ENCODE peak calls at places on chromosomes 12 and 14, in five cellular contexts. T is mucosa of descending colon, F is endothelial cell of umbilical vein, Y is right lobe of liver, D is HFF-Myc. L is an unnamed sample.
A peak's percentile ranks its signal among the peaks of the same experiment; 100 is the strongest.

GRCh38 chr12:51281202-51281924 is 11.1 kb upstream of the SMAGP start:
- DNase-seq in T (no peak), F (no peak), Y (no peak), D (no peak), L (no peak)

GRCh38 chr12:111753144-111753881 is 13.4 kb upstream of the ALDH2 start:
- DNase-seq in T (peak; percentile 77), F (peak; percentile 59), Y (peak; percentile 79), D (peak; percentile 48), L (no peak)

GRCh38 chr14:75559451-75560187 is 18.8 kb upstream of the FLVCR2 start:
- DNase-seq in T (no peak), F (no peak), Y (no peak), D (no peak), L (no peak)

GRCh38 chr12:67748761-67749075 is 100.2 kb downstream of the DYRK2 start:
- DNase-seq in T (no peak), F (no peak), Y (no peak), D (no peak), L (no peak)

GRCh38 chr14:79254069-79254775 is 957.1 kb downstream of the DIO2 start:
- DNase-seq in T (no peak), F (no peak), Y (no peak), D (no peak), L (no peak)

GRCh38 chr14:100067481-100067880 is 2.3 kb downstream of the EVL start:
- DNase-seq in T (no peak), F (no peak), Y (no peak), D (no peak), L (no peak)

GRCh38 chr14:75803768-75804167 is 142.7 kb downstream of the TTLL5 start:
- DNase-seq in T (no peak), F (no peak), Y (no peak), D (no peak), L (no peak)

GRCh38 chr14:89720741-89721315 is 233.7 kb downstream of the EFCAB11 start:
- DNase-seq in T (peak; percentile 40), F (no peak), Y (peak; percentile 59), D (no peak), L (peak; percentile 61)

GRCh38 chr12:49763006-49763591 is 21.7 kb downstream of the TMBIM6 start:
- DNase-seq in T (peak; percentile 78), F (peak; percentile 75), Y (peak; percentile 69), D (no peak), L (peak; percentile 65)

GRCh38 chr14:27386391-27386790 is 788.6 kb upstream of the NOVA1 start:
- DNase-seq in T (no peak), F (no peak), Y (no peak), D (no peak), L (no peak)

GRCh38 chr12:119613319-119613936 is 19.9 kb downstream of the TMEM233 start:
- DNase-seq in T (no peak), F (peak; percentile 21), Y (no peak), D (no peak), L (no peak)

GRCh38 chr12:11460343-11461023 is 65.1 kb upstream of the PRB2 start:
- DNase-seq in T (no peak), F (no peak), Y (no peak), D (no peak), L (no peak)

GRCh38 chr12:121284551-121285390 is 11.7 kb downstream of the CAMKK2 start:
- DNase-seq in T (no peak), F (peak; percentile 26), Y (peak; percentile 78), D (no peak), L (no peak)

GRCh38 chr12:116551952-116552749 is 7.0 kb upstream of the MAP1LC3B2 start:
- DNase-seq in T (no peak), F (peak; percentile 14), Y (no peak), D (no peak), L (no peak)

GRCh38 chr12:57631566-57632368 is 1.2 kb downstream of the B4GALNT1 start:
- DNase-seq in T (no peak), F (no peak), Y (no peak), D (no peak), L (no peak)

GRCh38 chr12:91774471-91774921 is 371.1 kb downstream of the BTG1 start:
- DNase-seq in T (no peak), F (no peak), Y (no peak), D (peak; percentile 3), L (no peak)

GRCh38 chr12:47156167-47156736 is 76.5 kb upstream of the AMIGO2 start:
- DNase-seq in T (no peak), F (peak; percentile 58), Y (no peak), D (no peak), L (peak; percentile 15)

GRCh38 chr14:69049675-69050074 is 70.6 kb upstream of the ACTN1 start:
- DNase-seq in T (no peak), F (peak; percentile 96), Y (no peak), D (no peak), L (no peak)

GRCh38 chr14:29215853-29216252 is 449.3 kb downstream of the FOXG1 start:
- DNase-seq in T (no peak), F (peak; percentile 68), Y (no peak), D (no peak), L (no peak)

GRCh38 chr12:59517522-59517921 is 78.3 kb upstream of the SLC16A7 start:
- DNase-seq in T (no peak), F (no peak), Y (no peak), D (no peak), L (no peak)

GRCh38 chr12:68538722-68539614 is 71.7 kb upstream of the RAP1B start:
- DNase-seq in T (no peak), F (peak; percentile 66), Y (no peak), D (no peak), L (peak; percentile 71)

GRCh38 chr12:13205809-13206559 is 9.5 kb downstream of the EMP1 start:
- DNase-seq in T (no peak), F (peak; percentile 92), Y (no peak), D (no peak), L (no peak)

GRCh38 chr12:75862692-75863471 is 168.7 kb downstream of the PHLDA1 start:
- DNase-seq in T (no peak), F (peak; percentile 84), Y (no peak), D (no peak), L (no peak)

GRCh38 chr12:123062682-123063426 is 82.4 kb downstream of the ARL6IP4 start:
- DNase-seq in T (no peak), F (peak; percentile 31), Y (peak; percentile 70), D (no peak), L (no peak)

GRCh38 chr14:66476964-66477363 is 9.2 kb upstream of the CCDC196 start:
- DNase-seq in T (no peak), F (peak; percentile 70), Y (no peak), D (peak; percentile 47), L (no peak)

GRCh38 chr12:105106621-105107020 is 910 bp upstream of the WASHC4 start:
- DNase-seq in T (no peak), F (no peak), Y (no peak), D (no peak), L (no peak)

GRCh38 chr14:74299061-74299545 is 3.6 kb downstream of the ABCD4 start:
- DNase-seq in T (no peak), F (peak; percentile 73), Y (no peak), D (no peak), L (no peak)

GRCh38 chr14:21529515-21529914 is 3.4 kb upstream of the SALL2 start:
- DNase-seq in T (no peak), F (no peak), Y (no peak), D (no peak), L (no peak)

GRCh38 chr14:68762944-68763831 is 29.7 kb downstream of the ZFP36L1 start:
- DNase-seq in T (peak; percentile 54), F (peak; percentile 92), Y (peak; percentile 83), D (no peak), L (no peak)

GRCh38 chr12:114751712-114752111 is 67.7 kb upstream of the TBX3 start:
- DNase-seq in T (no peak), F (no peak), Y (no peak), D (no peak), L (no peak)

GRCh38 chr12:4858385-4858784 is 51.3 kb upstream of the KCNA1 start:
- DNase-seq in T (peak; percentile 31), F (peak; percentile 1), Y (peak; percentile 77), D (no peak), L (no peak)

GRCh38 chr12:54357802-54358619 is 6.3 kb downstream of the GPR84 start:
- DNase-seq in T (no peak), F (peak; percentile 47), Y (no peak), D (no peak), L (peak; percentile 35)

GRCh38 chr14:56378474-56378873 is 201.1 kb upstream of the TMEM260 start:
- DNase-seq in T (no peak), F (peak; percentile 90), Y (no peak), D (no peak), L (no peak)

GRCh38 chr14:32602699-32603098 is 273.6 kb downstream of the AKAP6 start:
- DNase-seq in T (no peak), F (no peak), Y (no peak), D (no peak), L (no peak)

GRCh38 chr12:11713202-11713601 is 63.7 kb downstream of the ETV6 start:
- DNase-seq in T (no peak), F (no peak), Y (no peak), D (no peak), L (no peak)

GRCh38 chr12:34402899-34403705 is 380.8 kb downstream of the ALG10 start:
- DNase-seq in T (peak; percentile 7), F (no peak), Y (peak; percentile 38), D (no peak), L (no peak)
- H3K4me3 ChIP-seq in T (no peak overlapping the region), F (no peak overlapping the region), Y (no peak overlapping the region), D (no peak overlapping the region), L (no peak overlapping the region)

GRCh38 chr14:54676822-54677708 is 110.1 kb downstream of the SAMD4A start:
- DNase-seq in T (no peak), F (peak; percentile 96), Y (no peak), D (peak; percentile 91), L (no peak)
- H3K4me3 ChIP-seq in T (no peak overlapping the region), F (peak overlapping the region; percentile 55), Y (no peak overlapping the region), D (no peak overlapping the region), L (no peak overlapping the region)

DNA sequence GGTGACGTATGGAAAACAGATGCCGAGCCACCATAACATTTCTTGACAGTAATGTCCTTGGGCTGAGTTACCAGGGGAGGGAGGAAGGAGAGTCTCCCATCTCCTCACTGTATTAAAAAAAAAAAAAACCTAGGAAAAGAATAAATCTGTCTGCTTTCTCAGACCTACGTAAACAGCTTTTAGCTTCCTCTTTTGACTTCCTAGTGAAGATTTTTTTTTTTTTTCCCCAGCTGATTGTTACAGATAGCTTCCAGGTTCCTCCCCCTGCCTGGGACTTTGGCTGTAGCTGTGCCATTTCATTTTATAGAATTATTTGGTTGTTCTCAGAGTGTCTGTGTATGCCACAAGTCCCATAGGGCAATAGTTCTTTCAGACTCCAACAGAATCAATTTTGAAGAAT is 23.0 kb upstream of the GNS start:
- DNase-seq in T (no peak), F (peak; percentile 76), Y (no peak), D (no peak), L (no peak)
- H3K4me3 ChIP-seq in T (no peak overlapping the region), F (peak overlapping the region; percentile 64), Y (no peak overlapping the region), D (no peak overlapping the region), L (peak overlapping the region; percentile 27)

GRCh38 chr12:95788637-95789036 is 1.9 kb downstream of the NTN4 start:
- DNase-seq in T (no peak), F (peak; percentile 77), Y (no peak), D (peak; percentile 7), L (no peak)

GRCh38 chr12:95787274-95787814 is 3.2 kb downstream of the NTN4 start:
- DNase-seq in T (no peak), F (no peak), Y (no peak), D (no peak), L (no peak)

GRCh38 chr12:95790912-95791849 is 617 bp upstream of the NTN4 start:
- DNase-seq in T (peak; percentile 61), F (peak; percentile 46), Y (peak; percentile 61), D (no peak), L (no peak)

GRCh38 chr12:95789126-95790024 is 1.2 kb downstream of the NTN4 start:
- DNase-seq in T (peak; percentile 60), F (no peak), Y (peak; percentile 68), D (no peak), L (no peak)

GRCh38 chr12:95790025-95790911 is at the start of gene NTN4:
- DNase-seq in T (peak; percentile 79), F (peak; percentile 67), Y (peak; percentile 79), D (no peak), L (no peak)
- H3K4me3 ChIP-seq in T (peak within 1 kb of the TSS; percentile 56), F (peak within 1 kb of the TSS; percentile 93), Y (peak within 1 kb of the TSS; percentile 73), D (peak within 1 kb of the TSS; percentile 55), L (no peak within 1 kb of the TSS)